ENCODE peak calls at places on chromosome 12, in four cellular contexts. E, A, V and U are unnamed samples.

GRCh38 chr12:33724867-33725266 is 285.2 kb upstream of the SYT10 start:
- DNase-seq in E (no peak), A (no peak), V (no peak), U (no peak)

GRCh38 chr12:117105902-117106301 is 6.7 kb upstream of the TESC start:
- DNase-seq in E (no peak), A (no peak), V (no peak), U (no peak)

GRCh38 chr12:120583478-120584030 is 2.4 kb upstream of the POP5 start:
- DNase-seq in E (peak), A (peak), V (peak), U (peak)

GRCh38 chr12:104242546-104243206 is 27.1 kb downstream of the TXNRD1 start:
- DNase-seq in E (no peak), A (no peak), V (no peak), U (no peak)

GRCh38 chr12:40033260-40033649 is 72.6 kb downstream of the SLC2A13 start:
- DNase-seq in E (no peak), A (no peak), V (no peak), U (no peak)

GRCh38 chr12:32290411-32290810 is 108.9 kb upstream of the FGD4 start:
- DNase-seq in E (no peak), A (no peak), V (peak), U (no peak)

GRCh38 chr12:120125792-120126634 is 9.5 kb upstream of the RAB35 start:
- DNase-seq in E (no peak), A (no peak), V (no peak), U (no peak)

GRCh38 chr12:57479043-57479375 is 657 bp downstream of the ARHGAP9 start:
- DNase-seq in E (no peak), A (no peak), V (no peak), U (no peak)

GRCh38 chr12:13152756-13153155 is 43.8 kb upstream of the EMP1 start:
- DNase-seq in E (no peak), A (no peak), V (no peak), U (no peak)

GRCh38 chr12:103697912-103698751 is 111.1 kb downstream of the STAB2 start:
- DNase-seq in E (no peak), A (no peak), V (peak), U (no peak)